ENCODE peak calls at places on chromosomes 5 and 9, in six cellular contexts. I is brain microvascular endothelial cell; L is tibial artery; H is CD4-positive, alpha-beta T cell; R is HL-60; W is lung. T is an unnamed sample.

GRCh38 chr5:28301676-28302075 is 1263.3 kb upstream of the CDH9 start:
- DNase-seq in I (peak), L (no peak), H (no peak), R (no peak), W (no peak), T (peak)

GRCh38 chr5:128409401-128409800 is 128.6 kb downstream of the FBN2 start:
- DNase-seq in I (no peak), L (no peak), H (no peak), R (no peak), W (no peak), T (peak)

GRCh38 chr9:26685857-26686256 is 206.7 kb downstream of the CAAP1 start:
- DNase-seq in I (no peak), L (no peak), H (no peak), R (no peak), W (no peak), T (peak)

GRCh38 chr9:36598281-36598680 is 25.6 kb downstream of the MELK start:
- DNase-seq in I (no peak), L (no peak), H (no peak), R (no peak), W (no peak), T (no peak)

GRCh38 chr5:149780043-149780737 is 50.1 kb downstream of the PPARGC1B start:
- DNase-seq in I (no peak), L (no peak), H (no peak), R (no peak), W (no peak), T (no peak)

GRCh38 chr5:67648201-67648671 is 451.6 kb upstream of the CD180 start:
- DNase-seq in I (peak), L (peak), H (no peak), R (no peak), W (peak), T (no peak)

GRCh38 chr9:117290306-117290705 is 124.6 kb downstream of the ASTN2 start:
- DNase-seq in I (no peak), L (no peak), H (no peak), R (no peak), W (no peak), T (no peak)

GRCh38 chr9:16121593-16121992 is 568.8 kb downstream of the CCDC171 start:
- DNase-seq in I (peak), L (no peak), H (no peak), R (no peak), W (no peak), T (no peak)

GRCh38 chr5:175718401-175719108 is 60.7 kb downstream of the HRH2 start:
- DNase-seq in I (peak), L (peak), H (peak), R (no peak), W (no peak), T (peak)

GRCh38 chr5:149529463-149529862 is 21.8 kb downstream of the CSNK1A1 start:
- DNase-seq in I (no peak), L (no peak), H (no peak), R (no peak), W (no peak), T (no peak)

GRCh38 chr5:89351232-89351631 is 468.2 kb upstream of the MEF2C start:
- DNase-seq in I (peak), L (no peak), H (no peak), R (no peak), W (no peak), T (no peak)

GRCh38 chr5:122463221-122463620 is 151.2 kb downstream of the SNCAIP start:
- DNase-seq in I (peak), L (no peak), H (no peak), R (no peak), W (no peak), T (no peak)

GRCh38 chr9:120545691-120546565 is 34.0 kb downstream of the CDK5RAP2 start:
- DNase-seq in I (no peak), L (no peak), H (no peak), R (no peak), W (no peak), T (no peak)

GRCh38 chr9:33737811-33738606 is 57.4 kb upstream of the PRSS3 start:
- DNase-seq in I (peak), L (no peak), H (no peak), R (peak), W (peak), T (peak)

GRCh38 chr9:22154064-22154463 is 145.0 kb upstream of the CDKN2B start:
- DNase-seq in I (no peak), L (no peak), H (no peak), R (no peak), W (no peak), T (no peak)

GRCh38 chr5:34685485-34686197 is 29.5 kb downstream of the RAI14 start:
- DNase-seq in I (peak), L (no peak), H (no peak), R (no peak), W (no peak), T (no peak)

GRCh38 chr9:131060902-131061630 is 35.3 kb upstream of the AIF1L start:
- DNase-seq in I (no peak), L (no peak), H (no peak), R (no peak), W (no peak), T (no peak)

GRCh38 chr5:127229185-127229889 is 61.3 kb upstream of the MEGF10 start:
- DNase-seq in I (no peak), L (peak), H (peak), R (peak), W (peak), T (peak)

GRCh38 chr5:181204561-181205401 is at the start of gene TRIM7:
- DNase-seq in I (no peak), L (peak), H (no peak), R (no peak), W (no peak), T (peak)

GRCh38 chr9:2837915-2838314 is 6.0 kb downstream of the PUM3 start:
- DNase-seq in I (no peak), L (no peak), H (no peak), R (no peak), W (no peak), T (peak)

DNA sequence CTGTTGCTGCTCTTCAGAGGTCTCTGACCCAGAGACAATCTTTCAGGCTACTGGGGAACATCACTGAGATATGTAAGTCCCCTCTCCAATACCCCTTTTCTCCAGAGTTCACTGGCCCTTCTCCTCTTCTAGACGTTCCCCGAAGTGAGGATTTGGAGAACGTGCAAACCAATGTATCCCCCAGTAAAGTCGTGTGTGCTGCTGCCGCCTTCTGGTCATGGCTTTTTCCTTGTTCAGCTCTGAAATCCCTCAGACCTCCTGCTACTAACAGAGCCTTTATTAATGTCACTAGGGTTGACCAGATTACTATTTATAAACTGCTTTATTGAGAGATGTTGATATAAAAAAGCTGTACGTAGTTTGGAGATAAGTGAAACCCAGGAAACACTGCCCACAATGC is 1028.6 kb downstream of the CDH9 start:
- DNase-seq in I (no peak), L (no peak), H (no peak), R (no peak), W (no peak), T (no peak)
- TF ChIP-seq CTCF in I (no peak), L (no peak), H (no peak), R (no peak), W (no peak), T (no peak)

GRCh38 chr5:87258507-87258906 is 9.2 kb upstream of the RASA1 start:
- DNase-seq in I (no peak), L (no peak), H (no peak), R (no peak), W (no peak), T (no peak)
- H3K27ac ChIP-seq in I (no peak), L (no peak), H (no peak), R (no peak), W (no peak), T (no peak)

GRCh38 chr5:132272341-132273210 is 15.1 kb downstream of the PDLIM4 start:
- DNase-seq in I (peak), L (peak), H (peak), R (no peak), W (peak), T (peak)

GRCh38 chr5:132270345-132270685 is 12.8 kb downstream of the PDLIM4 start:
- DNase-seq in I (no peak), L (no peak), H (no peak), R (no peak), W (no peak), T (no peak)

GRCh38 chr5:132270706-132271105 is 13.2 kb downstream of the PDLIM4 start:
- DNase-seq in I (no peak), L (no peak), H (no peak), R (no peak), W (no peak), T (no peak)

GRCh38 chr5:132269635-132270344 is 12.3 kb downstream of the PDLIM4 start:
- DNase-seq in I (no peak), L (no peak), H (no peak), R (no peak), W (no peak), T (no peak)

GRCh38 chr5:132271251-132272246 is 14.1 kb downstream of the PDLIM4 start:
- DNase-seq in I (no peak), L (no peak), H (no peak), R (no peak), W (no peak), T (no peak)
- TF ChIP-seq CTCF in I (no peak), L (no peak), H (no peak), R (no peak), W (no peak), T (no peak)

DNA sequence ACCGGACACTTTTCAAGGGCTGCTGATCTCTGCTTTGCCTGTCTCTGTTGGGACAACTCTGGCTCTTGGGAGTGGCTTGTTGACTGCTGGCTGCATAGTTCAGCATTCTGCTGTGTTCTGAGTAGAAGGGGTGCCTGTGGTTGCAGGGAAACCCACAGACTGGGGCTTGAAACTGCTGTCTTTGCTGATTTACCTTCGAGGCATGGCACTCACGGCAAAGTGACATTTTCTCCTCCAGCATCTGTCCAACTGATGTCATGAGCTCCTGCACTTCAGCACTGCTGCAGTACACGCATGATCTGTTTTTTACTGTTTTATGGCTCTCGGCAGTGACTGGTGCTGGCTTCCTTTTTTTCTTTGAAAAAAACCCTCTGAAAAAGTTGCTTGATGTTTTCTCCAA is 69.2 kb downstream of the SPATA31D1 start:
- DNase-seq in I (no peak), L (no peak), H (no peak), R (no peak), W (no peak), T (no peak)
- H3K27ac ChIP-seq in I (no peak), L (no peak), H (no peak), R (no peak), W (no peak), T (no peak)

DNA sequence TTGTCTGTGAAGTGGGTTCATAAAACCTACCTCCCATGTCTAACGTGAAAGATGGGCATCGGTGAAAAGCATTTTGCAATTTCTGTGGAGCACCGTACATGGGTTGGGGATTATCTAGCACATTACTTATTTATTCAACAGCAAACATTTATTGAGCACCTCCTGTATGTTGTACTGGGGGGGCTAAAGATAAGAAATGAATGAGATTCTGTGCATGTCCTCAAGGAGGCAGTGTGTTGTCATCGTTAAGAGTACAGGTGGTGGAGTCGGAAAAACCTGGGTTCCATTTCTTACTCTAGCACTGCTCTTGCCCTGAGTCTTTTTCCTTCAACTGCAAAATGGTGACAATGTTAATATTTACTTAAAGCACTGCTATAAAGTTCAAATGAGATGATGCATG is 30.4 kb upstream of the DENND1A start:
- DNase-seq in I (no peak), L (no peak), H (no peak), R (no peak), W (no peak), T (no peak)
- TF ChIP-seq CTCF in I (peak), L (no peak), H (no peak), R (no peak), W (no peak), T (no peak)

GRCh38 chr5:154359222-154359583 is 86.6 kb upstream of the SAP30L start:
- DNase-seq in I (no peak), L (no peak), H (no peak), R (no peak), W (no peak), T (no peak)

GRCh38 chr5:154356256-154356655 is 89.5 kb upstream of the SAP30L start:
- DNase-seq in I (peak), L (no peak), H (no peak), R (no peak), W (no peak), T (peak)

GRCh38 chr5:154356958-154357357 is 88.8 kb upstream of the SAP30L start:
- DNase-seq in I (no peak), L (no peak), H (no peak), R (no peak), W (no peak), T (no peak)

GRCh38 chr5:154355141-154355611 is 90.6 kb upstream of the SAP30L start:
- DNase-seq in I (no peak), L (peak), H (no peak), R (no peak), W (no peak), T (no peak)

DNA sequence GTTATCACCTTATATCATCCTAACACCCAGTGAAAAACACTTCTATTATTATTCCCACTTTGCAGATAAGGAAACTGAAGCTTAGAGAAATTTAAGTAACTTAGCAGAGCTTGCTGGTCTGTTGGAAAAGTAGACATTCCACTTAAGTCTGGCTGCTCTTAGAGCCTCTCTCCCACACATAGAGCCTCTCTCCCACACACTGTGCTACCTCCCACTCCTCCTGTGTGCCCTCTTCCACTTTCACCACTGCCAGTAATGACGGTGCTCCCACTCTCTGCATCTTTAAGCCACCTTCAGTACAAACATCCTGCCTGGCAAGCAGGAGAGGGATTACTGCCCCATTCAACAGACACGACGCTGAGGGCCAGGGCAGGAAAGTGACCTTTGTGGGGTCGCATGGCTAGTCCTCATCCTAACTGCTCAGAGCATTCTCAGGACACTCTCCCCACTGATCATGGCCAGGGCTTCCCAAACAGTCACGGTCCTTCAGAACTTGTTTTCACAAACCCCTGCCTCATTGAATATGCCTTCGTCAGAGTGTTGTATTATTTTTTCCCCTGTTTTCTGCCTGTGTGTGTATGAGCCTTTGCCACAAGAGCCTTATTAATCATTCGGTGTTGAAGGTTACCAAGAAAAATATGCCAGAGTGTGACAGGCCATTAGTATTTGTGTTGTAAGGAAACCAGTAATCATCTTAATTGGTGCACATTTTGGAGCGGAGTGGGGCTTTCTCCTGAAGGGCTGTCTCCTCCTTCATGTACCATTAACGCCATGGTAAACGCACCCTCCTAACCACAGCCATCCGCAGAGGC is 87.2 kb upstream of the SAP30L start:
- DNase-seq in I (no peak), L (no peak), H (no peak), R (no peak), W (no peak), T (no peak)
- H3K27ac ChIP-seq in I (peak), L (peak), H (no peak), R (no peak), W (no peak), T (peak)

T was measured in RWPE1.